ENCODE peak calls at places on chromosomes 2 and 18, in eight cellular contexts. U is K562, T is HCT116, S is GM23338, K is upper lobe of left lung, I is GM12878, W is Panc1, C is HepG2. V is an unnamed sample.

GRCh38 chr18:12315911-12316310 is 7.9 kb downstream of the TUBB6 start:
- ATAC-seq in U (peak), T (no peak), S (no peak), K (peak), I (no peak), W (no peak), C (no peak), V (peak)

GRCh38 chr18:59268722-59269562 is 4.3 kb downstream of the RAX start:
- ATAC-seq in U (peak), T (peak), S (peak), K (peak), I (peak), W (peak), C (peak), V (peak)

GRCh38 chr2:3044587-3045317 is 332.9 kb downstream of the EIPR1 start:
- ATAC-seq in U (peak), T (peak), S (no peak), K (no peak), I (no peak), W (no peak), C (peak), V (no peak)

GRCh38 chr2:114108819-114109416 is 219.0 kb downstream of the ACTR3 start:
- ATAC-seq in U (no peak), T (no peak), S (peak), K (peak), I (no peak), W (no peak), C (no peak), V (no peak)

GRCh38 chr2:177799531-177799930 is 273.0 kb downstream of the PDE11A start:
- ATAC-seq in U (peak), T (peak), S (peak), K (no peak), I (peak), W (peak), C (peak), V (no peak)

GRCh38 chr18:12009581-12010140 is 28.4 kb downstream of the IMPA2 start:
- ATAC-seq in U (no peak), T (no peak), S (no peak), K (no peak), I (no peak), W (no peak), C (no peak), V (no peak)

GRCh38 chr18:8989855-8990254 is 112.6 kb upstream of the NDUFV2 start:
- ATAC-seq in U (no peak), T (peak), S (no peak), K (no peak), I (no peak), W (no peak), C (no peak), V (no peak)

GRCh38 chr2:177026956-177027355 is 185.6 kb upstream of the HNRNPA3 start:
- ATAC-seq in U (no peak), T (no peak), S (no peak), K (no peak), I (no peak), W (no peak), C (no peak), V (no peak)

GRCh38 chr2:239912938-239913631 is 112.1 kb downstream of the NDUFA10 start:
- ATAC-seq in U (no peak), T (no peak), S (no peak), K (no peak), I (no peak), W (no peak), C (no peak), V (no peak)

GRCh38 chr2:223100061-223100511 is 48.1 kb downstream of the KCNE4 start:
- ATAC-seq in U (no peak), T (no peak), S (no peak), K (peak), I (no peak), W (no peak), C (no peak), V (peak)

GRCh38 chr2:176582990-176583481 is 313.8 kb downstream of the MTX2 start:
- ATAC-seq in U (no peak), T (peak), S (no peak), K (peak), I (no peak), W (peak), C (no peak), V (peak)

GRCh38 chr2:204452464-204453023 is 92.7 kb upstream of the PARD3B start:
- ATAC-seq in U (peak), T (peak), S (peak), K (peak), I (no peak), W (peak), C (peak), V (peak)

DNA sequence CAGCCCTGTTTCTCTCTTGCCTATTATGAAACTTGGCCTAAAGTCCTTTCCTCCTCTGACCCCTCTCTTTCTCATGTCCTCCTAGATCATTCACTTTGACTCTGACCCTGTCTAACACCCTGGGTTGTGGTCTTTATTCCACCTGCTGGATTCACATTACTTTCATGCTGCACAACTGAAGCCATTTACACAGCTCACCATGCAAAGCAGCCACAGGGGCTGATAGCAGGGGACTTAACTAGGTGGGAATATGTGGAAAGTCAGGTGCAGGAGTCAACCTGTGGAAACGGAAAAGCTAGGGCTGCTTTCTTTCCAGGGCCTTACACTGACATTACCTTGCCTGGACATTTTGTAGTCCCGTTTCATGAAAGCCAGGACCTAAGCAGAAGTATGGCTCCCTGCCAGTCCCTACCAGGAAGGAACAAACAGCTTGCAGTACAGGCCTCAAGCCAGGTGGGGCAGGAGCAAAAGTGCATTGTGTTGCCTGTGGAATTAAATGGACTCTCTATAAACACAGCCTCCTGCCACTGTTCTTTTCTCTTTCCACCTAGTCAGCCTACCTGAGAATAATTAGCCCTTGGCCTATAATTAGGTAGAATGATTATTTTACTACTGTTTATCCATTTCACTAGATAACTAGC is 11.8 kb downstream of the MAPRE3 start:
- ATAC-seq in U (peak), T (peak), S (peak), K (peak), I (peak), W (peak), C (peak), V (peak)
- TF ChIP-seq POLR2AphosphoS5 in U (no peak), T (no peak), S (no peak), K (no peak), I (no peak), W (no peak), C (no peak), V (peak)

DNA sequence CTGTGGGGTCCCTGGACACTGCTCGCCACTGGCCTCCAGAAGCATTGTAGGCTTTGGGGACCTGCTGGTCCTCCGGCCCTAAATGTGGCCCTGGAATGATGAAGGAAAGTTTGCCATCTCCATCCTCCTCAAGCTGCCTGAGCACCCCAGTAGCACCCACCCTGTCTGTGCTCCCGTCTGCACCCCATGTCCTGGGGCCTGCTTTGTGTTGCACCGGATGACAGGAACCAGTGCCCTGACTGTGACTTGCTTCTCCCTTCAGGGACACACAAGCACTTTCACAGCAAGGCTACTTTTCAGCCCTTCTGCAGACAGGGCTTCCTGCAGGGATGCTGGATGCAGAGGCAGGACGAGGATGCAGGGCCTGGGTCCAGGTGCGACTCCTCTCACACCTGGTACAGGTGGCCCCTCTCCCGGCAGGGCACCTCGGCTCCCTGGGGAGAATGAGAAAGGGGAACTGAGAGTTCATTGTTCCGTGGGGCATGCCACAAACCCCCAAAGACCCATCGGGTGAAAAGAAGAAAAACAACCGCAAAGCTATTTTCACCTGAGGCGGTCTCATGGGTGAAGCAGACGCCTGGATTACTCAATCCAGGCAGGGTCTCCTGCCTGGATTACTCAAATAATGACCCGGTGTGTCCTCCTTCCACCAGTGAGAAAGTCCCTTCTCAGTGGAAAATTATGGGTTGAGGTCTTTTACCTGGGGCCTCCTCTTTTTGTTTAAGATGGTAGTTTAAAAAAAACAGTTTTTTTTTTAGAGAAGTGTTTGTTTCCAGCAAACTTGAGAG is 74.9 kb downstream of the LONRF2 start:
- ATAC-seq in U (no peak), T (no peak), S (peak), K (no peak), I (peak), W (no peak), C (no peak), V (no peak)
- TF ChIP-seq POLR2AphosphoS5 in U (no peak), T (no peak), S (no peak), K (no peak), I (no peak), W (no peak), C (no peak), V (no peak)

GRCh38 chr2:69926849-69927515 is 12.1 kb downstream of the MXD1 start:
- ATAC-seq in U (peak), T (no peak), S (no peak), K (peak), I (no peak), W (no peak), C (peak), V (peak)
- TF ChIP-seq POLR2AphosphoS5 in U (no peak), T (no peak), S (no peak), K (peak), I (no peak), W (no peak), C (no peak), V (no peak)

GRCh38 chr2:86440631-86441391 is at the start of gene KDM3A:
- ATAC-seq in U (peak), T (peak), S (peak), K (peak), I (peak), W (peak), C (peak), V (peak)

GRCh38 chr2:86443601-86444000 is 2.4 kb downstream of the KDM3A start:
- ATAC-seq in U (no peak), T (no peak), S (no peak), K (no peak), I (no peak), W (no peak), C (no peak), V (no peak)

GRCh38 chr2:86441392-86441788 is 219 bp downstream of the KDM3A start:
- ATAC-seq in U (no peak), T (peak), S (no peak), K (no peak), I (no peak), W (peak), C (no peak), V (no peak)

GRCh38 chr2:86442642-86443005 is 1.5 kb downstream of the KDM3A start:
- ATAC-seq in U (peak), T (peak), S (peak), K (peak), I (peak), W (peak), C (peak), V (peak)

DNA sequence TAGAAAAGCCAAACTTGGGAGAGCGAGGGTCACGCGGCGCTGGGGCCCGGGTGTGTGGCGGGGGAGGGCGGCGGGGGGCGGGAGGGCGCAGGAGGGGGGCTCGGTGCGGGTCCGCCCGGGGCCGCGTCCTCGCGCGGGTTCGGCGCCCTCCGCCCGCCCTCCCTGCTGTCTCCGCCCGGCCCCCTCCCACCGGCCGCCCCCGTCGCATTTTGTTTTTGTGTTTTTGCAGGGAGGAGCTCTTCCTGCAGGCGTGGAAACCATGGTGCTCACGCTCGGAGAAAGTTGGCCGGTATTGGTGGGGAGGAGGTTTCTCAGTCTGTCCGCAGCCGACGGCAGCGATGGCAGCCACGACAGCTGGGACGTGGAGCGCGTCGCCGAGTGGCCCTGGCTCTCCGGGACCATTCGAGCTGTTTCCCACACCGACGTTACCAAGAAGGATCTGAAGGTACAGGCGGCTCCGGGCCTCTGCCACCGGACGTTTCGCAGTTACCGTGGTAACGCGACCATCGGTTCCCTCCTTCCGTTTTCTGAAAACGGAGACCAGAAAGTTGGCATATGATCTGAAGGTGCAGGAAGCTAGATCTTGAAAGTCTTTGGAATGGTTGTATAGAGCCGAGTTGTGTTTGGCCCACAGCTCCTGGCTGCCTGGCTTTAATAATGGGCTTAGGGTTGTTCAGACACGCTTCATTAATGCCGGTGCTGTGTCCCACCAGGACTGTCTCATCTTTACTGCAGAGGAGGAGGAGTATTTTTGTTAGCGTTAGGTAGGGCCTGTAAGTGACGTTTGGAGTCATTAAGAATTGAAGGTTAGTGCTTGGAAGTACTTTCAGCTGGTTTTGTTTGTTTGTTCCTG is 844 bp downstream of the KDM3A start:
- ATAC-seq in U (peak), T (peak), S (peak), K (peak), I (peak), W (peak), C (peak), V (peak)
- TF ChIP-seq POLR2AphosphoS5 in U (no peak), T (no peak), S (no peak), K (peak), I (peak), W (no peak), C (no peak), V (no peak)

GRCh38 chr2:241177526-241177925 is 11.0 kb upstream of the ANO7 start:
- ATAC-seq in U (no peak), T (no peak), S (no peak), K (no peak), I (no peak), W (no peak), C (no peak), V (no peak)
- TF ChIP-seq POLR2AphosphoS5 in U (no peak), T (no peak), S (no peak), K (no peak), I (no peak), W (no peak), C (no peak), V (no peak)

GRCh38 chr2:201116115-201116958 is at the start of gene CFLAR:
- ATAC-seq in U (peak), T (peak), S (peak), K (peak), I (peak), W (peak), C (peak), V (peak)

GRCh38 chr2:201114846-201115245 is 1.1 kb upstream of the CFLAR start:
- ATAC-seq in U (no peak), T (no peak), S (no peak), K (no peak), I (no peak), W (no peak), C (no peak), V (no peak)

GRCh38 chr2:201118121-201118956 is 2.4 kb downstream of the CFLAR start:
- ATAC-seq in U (peak), T (peak), S (peak), K (peak), I (peak), W (peak), C (peak), V (peak)

GRCh38 chr2:201118957-201119848 is 3.2 kb downstream of the CFLAR start:
- ATAC-seq in U (peak), T (peak), S (peak), K (no peak), I (peak), W (peak), C (peak), V (no peak)

GRCh38 chr2:201116959-201117734 is 1.2 kb downstream of the CFLAR start:
- ATAC-seq in U (peak), T (peak), S (peak), K (peak), I (peak), W (peak), C (peak), V (peak)
- TF ChIP-seq POLR2AphosphoS5 in U (no peak), T (no peak), S (no peak), K (peak), I (peak), W (no peak), C (no peak), V (peak)

DNA sequence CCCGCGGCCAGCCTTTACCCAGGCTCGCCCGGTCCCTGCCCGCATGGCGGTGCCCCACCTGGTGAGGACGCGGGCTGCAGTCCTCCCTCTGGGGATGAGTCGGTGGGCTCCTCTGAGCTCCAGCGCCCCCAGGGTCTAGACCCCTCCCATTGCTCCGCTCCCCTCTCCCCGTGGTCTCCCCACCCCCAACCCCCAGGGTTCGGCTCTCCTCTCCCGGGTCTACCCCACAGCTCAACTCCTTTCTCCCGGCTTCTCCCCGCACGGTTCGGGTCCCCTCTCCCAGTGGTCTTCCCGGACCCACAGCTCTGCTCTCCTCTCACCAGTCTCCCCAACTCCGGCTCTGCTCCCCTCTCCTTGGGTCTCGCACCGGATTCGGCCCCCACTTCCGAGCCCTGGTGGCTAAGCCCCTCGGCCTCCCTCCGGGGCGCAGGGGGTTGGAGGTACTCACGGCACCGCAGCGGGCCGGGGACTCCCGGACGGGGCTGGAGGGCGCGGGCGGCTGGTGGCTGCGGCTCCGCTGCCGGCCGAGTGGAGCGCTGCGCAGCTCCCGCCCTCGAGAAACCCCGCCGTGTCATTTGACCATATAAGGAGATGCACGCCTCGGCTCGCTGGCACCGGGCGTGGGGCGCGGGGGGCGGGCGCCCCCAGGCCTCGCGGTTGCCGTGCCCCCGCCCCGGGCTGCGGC is at the start of gene FHL2:
- ATAC-seq in U (peak), T (peak), S (peak), K (peak), I (peak), W (peak), C (peak), V (peak)
- TF ChIP-seq POLR2AphosphoS5 in U (peak), T (peak), S (peak), K (no peak), I (no peak), W (peak), C (peak), V (peak)

GRCh38 chr2:235723371-235723770 is 229.5 kb downstream of the AGAP1 start:
- ATAC-seq in U (no peak), T (no peak), S (no peak), K (no peak), I (no peak), W (no peak), C (no peak), V (no peak)
- TF ChIP-seq POLR2AphosphoS5 in U (no peak), T (no peak), S (no peak), K (no peak), I (no peak), W (no peak), C (no peak), V (no peak)

DNA sequence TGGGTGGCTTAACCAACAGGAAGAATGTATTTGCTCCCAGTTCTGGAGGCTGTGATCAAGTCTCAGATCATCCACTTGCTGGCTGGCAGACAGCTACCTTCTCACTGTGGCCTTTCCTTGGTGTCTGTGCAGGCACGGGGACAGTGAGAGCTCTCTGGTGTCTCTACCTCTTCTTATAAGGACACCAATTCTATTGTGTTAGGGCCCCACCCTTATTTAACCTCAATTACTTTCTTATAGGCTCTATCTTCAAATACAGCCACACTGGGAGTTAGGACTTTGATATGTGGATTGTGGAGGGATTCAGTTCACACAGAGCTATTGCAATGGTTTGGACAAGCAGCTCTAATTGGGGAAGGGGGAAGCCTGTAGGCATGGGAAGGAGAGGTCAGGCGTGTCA is 25.3 kb upstream of the IL1RN start:
- ATAC-seq in U (no peak), T (no peak), S (no peak), K (no peak), I (no peak), W (no peak), C (no peak), V (no peak)
- TF ChIP-seq POLR2AphosphoS5 in U (no peak), T (no peak), S (no peak), K (no peak), I (no peak), W (no peak), C (no peak), V (no peak)